ENCODE peak calls at places on chromosomes 2 and 18, in five cellular contexts. One of them, this sample, is unnamed.

GRCh38 chr18:76410660-76411417 is 84.2 kb downstream of the ZNF516 start:
- DNase-seq in left ventricle myocardium inferior: no peak
- DNase-seq in KBM-7: no peak
- DNase-seq in NCI-H748 treated with DMSO at 0.1 percent for 48 hours: no peak
- DNase-seq in GM06990: no peak
- DNase-seq in this sample: no peak

GRCh38 chr2:233426619-233427342 is 72.5 kb downstream of the DGKD start:
- DNase-seq in left ventricle myocardium inferior: no peak
- DNase-seq in KBM-7: no peak
- DNase-seq in NCI-H748 treated with DMSO at 0.1 percent for 48 hours: no peak
- DNase-seq in GM06990: no peak
- DNase-seq in this sample: peak

GRCh38 chr2:17894551-17894950 is 16.1 kb downstream of the KCNS3 start:
- DNase-seq in left ventricle myocardium inferior: no peak
- DNase-seq in KBM-7: no peak
- DNase-seq in NCI-H748 treated with DMSO at 0.1 percent for 48 hours: no peak
- DNase-seq in GM06990: no peak
- DNase-seq in this sample: no peak

GRCh38 chr2:216553093-216553478 is 54.4 kb downstream of the RPL37A start:
- DNase-seq in left ventricle myocardium inferior: no peak
- DNase-seq in KBM-7: no peak
- DNase-seq in NCI-H748 treated with DMSO at 0.1 percent for 48 hours: no peak
- DNase-seq in GM06990: no peak
- DNase-seq in this sample: no peak

GRCh38 chr2:158893057-158893456 is 75.4 kb upstream of the TANC1 start:
- DNase-seq in left ventricle myocardium inferior: no peak
- DNase-seq in KBM-7: peak
- DNase-seq in NCI-H748 treated with DMSO at 0.1 percent for 48 hours: no peak
- DNase-seq in GM06990: no peak
- DNase-seq in this sample: no peak

GRCh38 chr2:149160701-149161217 is 122.3 kb downstream of the LYPD6B start:
- DNase-seq in left ventricle myocardium inferior: no peak
- DNase-seq in KBM-7: peak
- DNase-seq in NCI-H748 treated with DMSO at 0.1 percent for 48 hours: no peak
- DNase-seq in GM06990: peak
- DNase-seq in this sample: no peak

GRCh38 chr18:50374753-50375391 is at the start of gene SKA1:
- DNase-seq in left ventricle myocardium inferior: peak
- DNase-seq in KBM-7: peak
- DNase-seq in NCI-H748 treated with DMSO at 0.1 percent for 48 hours: peak
- DNase-seq in GM06990: peak
- DNase-seq in this sample: peak

GRCh38 chr2:62787381-62787780 is 81.9 kb downstream of the EHBP1 start:
- DNase-seq in left ventricle myocardium inferior: no peak
- DNase-seq in KBM-7: peak
- DNase-seq in NCI-H748 treated with DMSO at 0.1 percent for 48 hours: peak
- DNase-seq in GM06990: peak
- DNase-seq in this sample: no peak

GRCh38 chr2:111145103-111145760 is 24.5 kb downstream of the BCL2L11 start:
- DNase-seq in left ventricle myocardium inferior: no peak
- DNase-seq in KBM-7: no peak
- DNase-seq in NCI-H748 treated with DMSO at 0.1 percent for 48 hours: no peak
- DNase-seq in GM06990: no peak
- DNase-seq in this sample: no peak

GRCh38 chr2:85717308-85718005 is 23.3 kb downstream of the GNLY start:
- DNase-seq in left ventricle myocardium inferior: no peak
- DNase-seq in KBM-7: no peak
- DNase-seq in NCI-H748 treated with DMSO at 0.1 percent for 48 hours: no peak
- DNase-seq in GM06990: no peak
- DNase-seq in this sample: no peak

GRCh38 chr2:108323619-108324018 is 34.9 kb downstream of the SULT1C2 start:
- DNase-seq in left ventricle myocardium inferior: no peak
- DNase-seq in KBM-7: no peak
- DNase-seq in NCI-H748 treated with DMSO at 0.1 percent for 48 hours: no peak
- DNase-seq in GM06990: no peak
- DNase-seq in this sample: no peak

GRCh38 chr2:88082781-88083180 is 15.2 kb downstream of the SMYD1 start:
- DNase-seq in left ventricle myocardium inferior: no peak
- DNase-seq in KBM-7: no peak
- DNase-seq in NCI-H748 treated with DMSO at 0.1 percent for 48 hours: no peak
- DNase-seq in GM06990: no peak
- DNase-seq in this sample: no peak

GRCh38 chr2:153479527-153479926 is 965 bp upstream of the RPRM start:
- DNase-seq in left ventricle myocardium inferior: no peak
- DNase-seq in KBM-7: no peak
- DNase-seq in NCI-H748 treated with DMSO at 0.1 percent for 48 hours: no peak
- DNase-seq in GM06990: no peak
- DNase-seq in this sample: no peak

GRCh38 chr2:63850204-63850571 is 8.5 kb downstream of the UGP2 start:
- DNase-seq in left ventricle myocardium inferior: no peak
- DNase-seq in KBM-7: no peak
- DNase-seq in NCI-H748 treated with DMSO at 0.1 percent for 48 hours: no peak
- DNase-seq in GM06990: no peak
- DNase-seq in this sample: no peak

This sample was measured in tibial artery.